ENCODE peak calls at places on chromosomes 6 and 20, in six cellular contexts. One of them, this sample, is unnamed.

GRCh38 chr6:10404799-10405524 is 9.9 kb downstream of the TFAP2A start:
- DNase-seq in AG20443: no peak
- DNase-seq in adrenal gland: no peak
- DNase-seq in hepatocyte: no peak
- DNase-seq in caudate nucleus: no peak
- DNase-seq in Daoy: no peak
- DNase-seq in this sample: no peak

GRCh38 chr20:36717657-36718056 is 28.2 kb downstream of the NDRG3 start:
- DNase-seq in AG20443: no peak
- DNase-seq in adrenal gland: no peak
- DNase-seq in hepatocyte: no peak
- DNase-seq in caudate nucleus: no peak
- DNase-seq in Daoy: no peak
- DNase-seq in this sample: peak

GRCh38 chr6:5728726-5729434 is 277.8 kb downstream of the NRN1 start:
- DNase-seq in AG20443: peak
- DNase-seq in adrenal gland: no peak
- DNase-seq in hepatocyte: no peak
- DNase-seq in caudate nucleus: no peak
- DNase-seq in Daoy: peak
- DNase-seq in this sample: no peak

GRCh38 chr6:92538296-92538695 is 881.1 kb downstream of the EPHA7 start:
- DNase-seq in AG20443: no peak
- DNase-seq in adrenal gland: no peak
- DNase-seq in hepatocyte: no peak
- DNase-seq in caudate nucleus: no peak
- DNase-seq in Daoy: no peak
- DNase-seq in this sample: no peak

GRCh38 chr20:11814276-11814675 is 103.4 kb upstream of the BTBD3 start:
- DNase-seq in AG20443: peak
- DNase-seq in adrenal gland: no peak
- DNase-seq in hepatocyte: no peak
- DNase-seq in caudate nucleus: no peak
- DNase-seq in Daoy: peak
- DNase-seq in this sample: no peak

GRCh38 chr6:166772518-166772917 is 145.5 kb upstream of the RPS6KA2 start:
- DNase-seq in AG20443: no peak
- DNase-seq in adrenal gland: no peak
- DNase-seq in hepatocyte: no peak
- DNase-seq in caudate nucleus: no peak
- DNase-seq in Daoy: no peak
- DNase-seq in this sample: no peak

GRCh38 chr6:73451166-73452106 is 661 bp downstream of the CGAS start:
- DNase-seq in AG20443: peak
- DNase-seq in adrenal gland: no peak
- DNase-seq in hepatocyte: peak
- DNase-seq in caudate nucleus: no peak
- DNase-seq in Daoy: peak
- DNase-seq in this sample: no peak

GRCh38 chr20:59153355-59153681 is 10.3 kb upstream of the ZNF831 start:
- DNase-seq in AG20443: no peak
- DNase-seq in adrenal gland: peak
- DNase-seq in hepatocyte: no peak
- DNase-seq in caudate nucleus: peak
- DNase-seq in Daoy: no peak
- DNase-seq in this sample: no peak

GRCh38 chr20:20369353-20370086 is 1.6 kb downstream of the INSM1 start:
- DNase-seq in AG20443: no peak
- DNase-seq in adrenal gland: no peak
- DNase-seq in hepatocyte: peak
- DNase-seq in caudate nucleus: peak
- DNase-seq in Daoy: no peak
- DNase-seq in this sample: no peak

GRCh38 chr20:62522748-62523396 is 47.1 kb upstream of the GATA5 start:
- DNase-seq in AG20443: no peak
- DNase-seq in adrenal gland: no peak
- DNase-seq in hepatocyte: no peak
- DNase-seq in caudate nucleus: no peak
- DNase-seq in Daoy: no peak
- DNase-seq in this sample: no peak

GRCh38 chr20:40628877-40629276 is 60.2 kb downstream of the MAFB start:
- DNase-seq in AG20443: no peak
- DNase-seq in adrenal gland: no peak
- DNase-seq in hepatocyte: no peak
- DNase-seq in caudate nucleus: no peak
- DNase-seq in Daoy: no peak
- DNase-seq in this sample: no peak

GRCh38 chr20:51399138-51399890 is 143.2 kb downstream of the NFATC2 start:
- DNase-seq in AG20443: no peak
- DNase-seq in adrenal gland: no peak
- DNase-seq in hepatocyte: no peak
- DNase-seq in caudate nucleus: no peak
- DNase-seq in Daoy: no peak
- DNase-seq in this sample: no peak

GRCh38 chr6:28747631-28748157 is 176.1 kb downstream of the TRIM27 start:
- DNase-seq in AG20443: peak
- DNase-seq in adrenal gland: no peak
- DNase-seq in hepatocyte: peak
- DNase-seq in caudate nucleus: no peak
- DNase-seq in Daoy: peak
- DNase-seq in this sample: peak

GRCh38 chr6:166826264-166826663 is 130.1 kb downstream of the RNASET2 start:
- DNase-seq in AG20443: no peak
- DNase-seq in adrenal gland: no peak
- DNase-seq in hepatocyte: no peak
- DNase-seq in caudate nucleus: no peak
- DNase-seq in Daoy: no peak
- DNase-seq in this sample: no peak

GRCh38 chr20:57844626-57845596 is 135.1 kb upstream of the PMEPA1 start:
- DNase-seq in AG20443: peak
- DNase-seq in adrenal gland: no peak
- DNase-seq in hepatocyte: no peak
- DNase-seq in caudate nucleus: no peak
- DNase-seq in Daoy: peak
- DNase-seq in this sample: no peak

GRCh38 chr20:57388953-57389694 is 2.1 kb upstream of the RBM38 start:
- DNase-seq in AG20443: peak
- DNase-seq in adrenal gland: peak
- DNase-seq in hepatocyte: peak
- DNase-seq in caudate nucleus: no peak
- DNase-seq in Daoy: peak
- DNase-seq in this sample: peak

GRCh38 chr6:121285041-121285440 is 49.2 kb downstream of the TBC1D32 start:
- DNase-seq in AG20443: peak
- DNase-seq in adrenal gland: peak
- DNase-seq in hepatocyte: no peak
- DNase-seq in caudate nucleus: no peak
- DNase-seq in Daoy: no peak
- DNase-seq in this sample: no peak